ENCODE peak calls at places on chromosomes 6 and 20, in ten cellular contexts. One of them, this sample, is unnamed.

GRCh38 chr20:47093567-47093966 is 198.9 kb downstream of the EYA2 start:
- DNase-seq in H7: no peak
- DNase-seq in omental fat pad: no peak
- DNase-seq in NCI-H446: no peak
- DNase-seq in stimulated activated CD4-positive, alpha-beta T cell treated with anti-CD3 and anti-CD28 coated beads, Interleukin-1b, Interleukin-23, amount 100 ng/mL, for 4 hours: no peak
- DNase-seq in LHCN-M2: no peak
- DNase-seq in Calu3: no peak
- DNase-seq in nephron progenitor cell: no peak
- DNase-seq in GM04503: no peak
- DNase-seq in GM03348: no peak
- DNase-seq in this sample: no peak

GRCh38 chr6:97501875-97502274 is 218.9 kb upstream of the MMS22L start:
- DNase-seq in NCI-H446: no peak
- DNase-seq in GM04503: no peak
- DNase-seq in stimulated activated CD4-positive, alpha-beta T cell treated with anti-CD3 and anti-CD28 coated beads, Interleukin-1b, Interleukin-23, amount 100 ng/mL, for 4 hours: no peak
- DNase-seq in Calu3: no peak
- DNase-seq in H7: no peak
- DNase-seq in omental fat pad: no peak
- DNase-seq in nephron progenitor cell: no peak
- DNase-seq in GM03348: no peak
- DNase-seq in LHCN-M2: peak
- DNase-seq in this sample: no peak

GRCh38 chr6:104531591-104531990 is 328.1 kb downstream of the HACE1 start:
- DNase-seq in NCI-H446: no peak
- DNase-seq in nephron progenitor cell: no peak
- DNase-seq in stimulated activated CD4-positive, alpha-beta T cell treated with anti-CD3 and anti-CD28 coated beads, Interleukin-1b, Interleukin-23, amount 100 ng/mL, for 4 hours: no peak
- DNase-seq in LHCN-M2: no peak
- DNase-seq in GM04503: no peak
- DNase-seq in Calu3: no peak
- DNase-seq in H7: no peak
- DNase-seq in omental fat pad: no peak
- DNase-seq in GM03348: no peak
- DNase-seq in this sample: no peak

GRCh38 chr6:155050311-155050710 is 55.2 kb downstream of the TIAM2 start:
- DNase-seq in omental fat pad: no peak
- DNase-seq in Calu3: no peak
- DNase-seq in LHCN-M2: peak
- DNase-seq in stimulated activated CD4-positive, alpha-beta T cell treated with anti-CD3 and anti-CD28 coated beads, Interleukin-1b, Interleukin-23, amount 100 ng/mL, for 4 hours: no peak
- DNase-seq in GM03348: no peak
- DNase-seq in NCI-H446: no peak
- DNase-seq in H7: no peak
- DNase-seq in nephron progenitor cell: no peak
- DNase-seq in GM04503: no peak
- DNase-seq in this sample: no peak

GRCh38 chr6:140572129-140572528 is 1197.7 kb upstream of the CITED2 start:
- DNase-seq in omental fat pad: no peak
- DNase-seq in H7: no peak
- DNase-seq in GM03348: peak
- DNase-seq in GM04503: peak
- DNase-seq in NCI-H446: no peak
- DNase-seq in Calu3: no peak
- DNase-seq in LHCN-M2: peak
- DNase-seq in nephron progenitor cell: no peak
- DNase-seq in stimulated activated CD4-positive, alpha-beta T cell treated with anti-CD3 and anti-CD28 coated beads, Interleukin-1b, Interleukin-23, amount 100 ng/mL, for 4 hours: no peak
- DNase-seq in this sample: peak

GRCh38 chr20:63782521-63782971 is 43.0 kb downstream of the SLC2A4RG start:
- DNase-seq in omental fat pad: no peak
- DNase-seq in LHCN-M2: no peak
- DNase-seq in Calu3: no peak
- DNase-seq in GM04503: no peak
- DNase-seq in H7: no peak
- DNase-seq in nephron progenitor cell: no peak
- DNase-seq in GM03348: no peak
- DNase-seq in NCI-H446: no peak
- DNase-seq in stimulated activated CD4-positive, alpha-beta T cell treated with anti-CD3 and anti-CD28 coated beads, Interleukin-1b, Interleukin-23, amount 100 ng/mL, for 4 hours: no peak
- DNase-seq in this sample: no peak

GRCh38 chr6:113211185-113211584 is 646.0 kb upstream of the MARCKS start:
- DNase-seq in NCI-H446: no peak
- DNase-seq in GM04503: no peak
- DNase-seq in stimulated activated CD4-positive, alpha-beta T cell treated with anti-CD3 and anti-CD28 coated beads, Interleukin-1b, Interleukin-23, amount 100 ng/mL, for 4 hours: no peak
- DNase-seq in nephron progenitor cell: no peak
- DNase-seq in H7: peak
- DNase-seq in LHCN-M2: no peak
- DNase-seq in GM03348: no peak
- DNase-seq in omental fat pad: no peak
- DNase-seq in Calu3: no peak
- DNase-seq in this sample: no peak

GRCh38 chr20:58772786-58773185 is 77.9 kb downstream of the GNAS-AS1 start:
- DNase-seq in stimulated activated CD4-positive, alpha-beta T cell treated with anti-CD3 and anti-CD28 coated beads, Interleukin-1b, Interleukin-23, amount 100 ng/mL, for 4 hours: no peak
- DNase-seq in NCI-H446: no peak
- DNase-seq in omental fat pad: no peak
- DNase-seq in LHCN-M2: no peak
- DNase-seq in H7: no peak
- DNase-seq in nephron progenitor cell: no peak
- DNase-seq in GM03348: no peak
- DNase-seq in GM04503: no peak
- DNase-seq in Calu3: no peak
- DNase-seq in this sample: no peak

GRCh38 chr20:44084891-44085290 is 102.1 kb downstream of the JPH2 start:
- DNase-seq in GM03348: no peak
- DNase-seq in H7: no peak
- DNase-seq in nephron progenitor cell: no peak
- DNase-seq in GM04503: no peak
- DNase-seq in omental fat pad: no peak
- DNase-seq in LHCN-M2: no peak
- DNase-seq in NCI-H446: no peak
- DNase-seq in Calu3: no peak
- DNase-seq in stimulated activated CD4-positive, alpha-beta T cell treated with anti-CD3 and anti-CD28 coated beads, Interleukin-1b, Interleukin-23, amount 100 ng/mL, for 4 hours: no peak
- DNase-seq in this sample: no peak

GRCh38 chr6:133923938-133924593 is 29.0 kb upstream of the TBPL1 start:
- DNase-seq in GM04503: peak
- DNase-seq in GM03348: peak
- DNase-seq in stimulated activated CD4-positive, alpha-beta T cell treated with anti-CD3 and anti-CD28 coated beads, Interleukin-1b, Interleukin-23, amount 100 ng/mL, for 4 hours: no peak
- DNase-seq in omental fat pad: no peak
- DNase-seq in nephron progenitor cell: peak
- DNase-seq in LHCN-M2: peak
- DNase-seq in NCI-H446: peak
- DNase-seq in H7: peak
- DNase-seq in Calu3: peak
- DNase-seq in this sample: peak

GRCh38 chr6:149140910-149141290 is 176.6 kb upstream of the TAB2 start:
- DNase-seq in GM04503: no peak
- DNase-seq in omental fat pad: no peak
- DNase-seq in NCI-H446: no peak
- DNase-seq in stimulated activated CD4-positive, alpha-beta T cell treated with anti-CD3 and anti-CD28 coated beads, Interleukin-1b, Interleukin-23, amount 100 ng/mL, for 4 hours: no peak
- DNase-seq in Calu3: no peak
- DNase-seq in nephron progenitor cell: no peak
- DNase-seq in GM03348: no peak
- DNase-seq in LHCN-M2: no peak
- DNase-seq in H7: no peak
- DNase-seq in this sample: no peak

GRCh38 chr6:26421259-26422144 is 18.8 kb upstream of the BTN3A3 start:
- DNase-seq in omental fat pad: peak
- DNase-seq in GM04503: peak
- DNase-seq in LHCN-M2: peak
- DNase-seq in H7: peak
- DNase-seq in Calu3: peak
- DNase-seq in nephron progenitor cell: peak
- DNase-seq in NCI-H446: peak
- DNase-seq in GM03348: peak
- DNase-seq in stimulated activated CD4-positive, alpha-beta T cell treated with anti-CD3 and anti-CD28 coated beads, Interleukin-1b, Interleukin-23, amount 100 ng/mL, for 4 hours: no peak
- DNase-seq in this sample: peak

GRCh38 chr20:6635034-6635736 is 132.3 kb upstream of the BMP2 start:
- DNase-seq in GM03348: no peak
- DNase-seq in Calu3: no peak
- DNase-seq in LHCN-M2: no peak
- DNase-seq in H7: no peak
- DNase-seq in omental fat pad: no peak
- DNase-seq in NCI-H446: no peak
- DNase-seq in stimulated activated CD4-positive, alpha-beta T cell treated with anti-CD3 and anti-CD28 coated beads, Interleukin-1b, Interleukin-23, amount 100 ng/mL, for 4 hours: no peak
- DNase-seq in GM04503: no peak
- DNase-seq in nephron progenitor cell: no peak
- DNase-seq in this sample: peak

GRCh38 chr6:3843379-3844096 is 5.6 kb upstream of the FAM50B start:
- DNase-seq in nephron progenitor cell: no peak
- DNase-seq in omental fat pad: no peak
- DNase-seq in H7: no peak
- DNase-seq in Calu3: no peak
- DNase-seq in GM04503: no peak
- DNase-seq in NCI-H446: no peak
- DNase-seq in GM03348: peak
- DNase-seq in LHCN-M2: peak
- DNase-seq in stimulated activated CD4-positive, alpha-beta T cell treated with anti-CD3 and anti-CD28 coated beads, Interleukin-1b, Interleukin-23, amount 100 ng/mL, for 4 hours: no peak
- DNase-seq in this sample: no peak

GRCh38 chr20:33791959-33792597 is 19.1 kb upstream of the CHMP4B start:
- DNase-seq in nephron progenitor cell: peak
- DNase-seq in GM04503: no peak
- DNase-seq in omental fat pad: peak
- DNase-seq in Calu3: peak
- DNase-seq in LHCN-M2: peak
- DNase-seq in GM03348: peak
- DNase-seq in stimulated activated CD4-positive, alpha-beta T cell treated with anti-CD3 and anti-CD28 coated beads, Interleukin-1b, Interleukin-23, amount 100 ng/mL, for 4 hours: peak
- DNase-seq in NCI-H446: no peak
- DNase-seq in H7: peak
- DNase-seq in this sample: no peak

GRCh38 chr20:32753731-32754130 is 8.5 kb upstream of the DNMT3B start:
- DNase-seq in H7: no peak
- DNase-seq in GM03348: no peak
- DNase-seq in LHCN-M2: no peak
- DNase-seq in Calu3: no peak
- DNase-seq in nephron progenitor cell: no peak
- DNase-seq in stimulated activated CD4-positive, alpha-beta T cell treated with anti-CD3 and anti-CD28 coated beads, Interleukin-1b, Interleukin-23, amount 100 ng/mL, for 4 hours: no peak
- DNase-seq in GM04503: no peak
- DNase-seq in NCI-H446: no peak
- DNase-seq in omental fat pad: no peak
- DNase-seq in this sample: peak

GRCh38 chr6:144284753-144285547 is at the start of gene UTRN:
- DNase-seq in stimulated activated CD4-positive, alpha-beta T cell treated with anti-CD3 and anti-CD28 coated beads, Interleukin-1b, Interleukin-23, amount 100 ng/mL, for 4 hours: peak
- DNase-seq in H7: peak
- DNase-seq in GM03348: peak
- DNase-seq in GM04503: peak
- DNase-seq in NCI-H446: no peak
- DNase-seq in Calu3: peak
- DNase-seq in omental fat pad: no peak
- DNase-seq in LHCN-M2: peak
- DNase-seq in nephron progenitor cell: peak
- DNase-seq in this sample: peak

GRCh38 chr6:126170875-126171489 is 168.9 kb upstream of the CENPW start:
- DNase-seq in stimulated activated CD4-positive, alpha-beta T cell treated with anti-CD3 and anti-CD28 coated beads, Interleukin-1b, Interleukin-23, amount 100 ng/mL, for 4 hours: no peak
- DNase-seq in H7: peak
- DNase-seq in NCI-H446: no peak
- DNase-seq in LHCN-M2: peak
- DNase-seq in GM03348: peak
- DNase-seq in GM04503: no peak
- DNase-seq in nephron progenitor cell: no peak
- DNase-seq in omental fat pad: no peak
- DNase-seq in Calu3: peak
- DNase-seq in this sample: no peak

GRCh38 chr20:14817121-14817520 is 479.7 kb upstream of the FLRT3 start:
- DNase-seq in Calu3: no peak
- DNase-seq in H7: no peak
- DNase-seq in NCI-H446: no peak
- DNase-seq in GM03348: no peak
- DNase-seq in LHCN-M2: no peak
- DNase-seq in nephron progenitor cell: no peak
- DNase-seq in omental fat pad: no peak
- DNase-seq in stimulated activated CD4-positive, alpha-beta T cell treated with anti-CD3 and anti-CD28 coated beads, Interleukin-1b, Interleukin-23, amount 100 ng/mL, for 4 hours: no peak
- DNase-seq in GM04503: no peak
- DNase-seq in this sample: peak

GRCh38 chr6:131764350-131764749 is 43.5 kb upstream of the ENPP1 start:
- DNase-seq in GM04503: no peak
- DNase-seq in LHCN-M2: peak
- DNase-seq in nephron progenitor cell: no peak
- DNase-seq in NCI-H446: no peak
- DNase-seq in GM03348: no peak
- DNase-seq in omental fat pad: no peak
- DNase-seq in stimulated activated CD4-positive, alpha-beta T cell treated with anti-CD3 and anti-CD28 coated beads, Interleukin-1b, Interleukin-23, amount 100 ng/mL, for 4 hours: no peak
- DNase-seq in Calu3: no peak
- DNase-seq in H7: no peak
- DNase-seq in this sample: peak

GRCh38 chr6:28809947-28810654 is 113.7 kb downstream of the TRIM27 start:
- DNase-seq in GM03348: no peak
- DNase-seq in GM04503: no peak
- DNase-seq in LHCN-M2: no peak
- DNase-seq in nephron progenitor cell: peak
- DNase-seq in stimulated activated CD4-positive, alpha-beta T cell treated with anti-CD3 and anti-CD28 coated beads, Interleukin-1b, Interleukin-23, amount 100 ng/mL, for 4 hours: no peak
- DNase-seq in Calu3: no peak
- DNase-seq in H7: no peak
- DNase-seq in omental fat pad: no peak
- DNase-seq in NCI-H446: no peak
- DNase-seq in this sample: no peak

GRCh38 chr20:59518881-59519706 is 85.2 kb upstream of the PHACTR3 start:
- DNase-seq in GM04503: no peak
- DNase-seq in H7: peak
- DNase-seq in LHCN-M2: peak
- DNase-seq in Calu3: peak
- DNase-seq in nephron progenitor cell: peak
- DNase-seq in NCI-H446: peak
- DNase-seq in stimulated activated CD4-positive, alpha-beta T cell treated with anti-CD3 and anti-CD28 coated beads, Interleukin-1b, Interleukin-23, amount 100 ng/mL, for 4 hours: no peak
- DNase-seq in GM03348: peak
- DNase-seq in omental fat pad: no peak
- DNase-seq in this sample: peak

GRCh38 chr6:20946037-20946436 is 411.8 kb downstream of the CDKAL1 start:
- DNase-seq in omental fat pad: no peak
- DNase-seq in NCI-H446: no peak
- DNase-seq in stimulated activated CD4-positive, alpha-beta T cell treated with anti-CD3 and anti-CD28 coated beads, Interleukin-1b, Interleukin-23, amount 100 ng/mL, for 4 hours: no peak
- DNase-seq in H7: peak
- DNase-seq in GM04503: peak
- DNase-seq in nephron progenitor cell: no peak
- DNase-seq in GM03348: peak
- DNase-seq in LHCN-M2: peak
- DNase-seq in Calu3: no peak
- DNase-seq in this sample: peak

GRCh38 chr6:146028835-146029572 is at the start of gene GRM1:
- DNase-seq in Calu3: no peak
- DNase-seq in stimulated activated CD4-positive, alpha-beta T cell treated with anti-CD3 and anti-CD28 coated beads, Interleukin-1b, Interleukin-23, amount 100 ng/mL, for 4 hours: no peak
- DNase-seq in H7: peak
- DNase-seq in nephron progenitor cell: no peak
- DNase-seq in GM04503: no peak
- DNase-seq in GM03348: no peak
- DNase-seq in NCI-H446: no peak
- DNase-seq in omental fat pad: no peak
- DNase-seq in LHCN-M2: no peak
- DNase-seq in this sample: no peak

GRCh38 chr20:38412877-38413577 is 22.1 kb downstream of the SNHG17 start:
- DNase-seq in nephron progenitor cell: no peak
- DNase-seq in Calu3: no peak
- DNase-seq in GM04503: no peak
- DNase-seq in GM03348: peak
- DNase-seq in LHCN-M2: no peak
- DNase-seq in stimulated activated CD4-positive, alpha-beta T cell treated with anti-CD3 and anti-CD28 coated beads, Interleukin-1b, Interleukin-23, amount 100 ng/mL, for 4 hours: no peak
- DNase-seq in omental fat pad: no peak
- DNase-seq in H7: no peak
- DNase-seq in NCI-H446: no peak
- DNase-seq in this sample: peak